ENCODE peak calls at places on chromosomes 16 and 17, in four cellular contexts. One of them, this sample, is unnamed.

GRCh38 chr16:87701505-87701921 is 64.3 kb downstream of the KLHDC4 start:
- DNase-seq in WTC11: no peak
- DNase-seq in HepG2: no peak
- DNase-seq in K562: no peak
- DNase-seq in this sample: no peak

GRCh38 chr16:23491490-23492391 is 18.6 kb downstream of the GGA2 start:
- DNase-seq in WTC11: no peak
- DNase-seq in HepG2: no peak
- DNase-seq in K562: no peak
- DNase-seq in this sample: no peak

GRCh38 chr16:7090628-7091115 is 242.0 kb upstream of the RBFOX1 start:
- DNase-seq in WTC11: no peak
- DNase-seq in HepG2: no peak
- DNase-seq in K562: no peak
- DNase-seq in this sample: no peak

GRCh38 chr17:37714897-37715296 is 30.0 kb downstream of the HNF1B start:
- DNase-seq in WTC11: no peak
- DNase-seq in HepG2: no peak
- DNase-seq in K562: no peak
- DNase-seq in this sample: no peak

GRCh38 chr17:18261146-18261515 is 669 bp downstream of the MIEF2 start:
- DNase-seq in WTC11: no peak
- DNase-seq in HepG2: peak; percentile 24
- DNase-seq in K562: peak; percentile 42
- DNase-seq in this sample: peak; percentile 27

GRCh38 chr16:81511371-81511770 is 66.8 kb downstream of the CMIP start:
- DNase-seq in WTC11: no peak
- DNase-seq in HepG2: peak; percentile 86
- DNase-seq in K562: no peak
- DNase-seq in this sample: no peak

GRCh38 chr16:21554795-21555585 is 44.4 kb upstream of the METTL9 start:
- DNase-seq in WTC11: peak; percentile 88
- DNase-seq in HepG2: peak; percentile 83
- DNase-seq in K562: peak; percentile 89
- DNase-seq in this sample: peak; percentile 90

GRCh38 chr16:71846443-71846842 is 667 bp downstream of the ATXN1L start:
- DNase-seq in WTC11: peak; percentile 21
- DNase-seq in HepG2: no peak
- DNase-seq in K562: no peak
- DNase-seq in this sample: peak; percentile 20

GRCh38 chr17:77637807-77638182 is 320.7 kb upstream of the TNRC6C start:
- DNase-seq in WTC11: peak; percentile 42
- DNase-seq in HepG2: no peak
- DNase-seq in K562: no peak
- DNase-seq in this sample: no peak

GRCh38 chr17:9212376-9213310 is 191.3 kb downstream of the NTN1 start:
- DNase-seq in WTC11: no peak
- DNase-seq in HepG2: no peak
- DNase-seq in K562: no peak
- DNase-seq in this sample: no peak

GRCh38 chr16:24717411-24717810 is 12.0 kb upstream of the TNRC6A start:
- DNase-seq in WTC11: no peak
- DNase-seq in HepG2: no peak
- DNase-seq in K562: no peak
- DNase-seq in this sample: no peak

GRCh38 chr16:85554114-85554790 is 58.9 kb upstream of the GSE1 start:
- DNase-seq in WTC11: no peak
- DNase-seq in HepG2: peak; percentile 56
- DNase-seq in K562: peak; percentile 89
- DNase-seq in this sample: peak; percentile 57

GRCh38 chr17:80791758-80792284 is 199.8 kb upstream of the CHMP6 start:
- DNase-seq in WTC11: no peak
- DNase-seq in HepG2: peak; percentile 85
- DNase-seq in K562: peak; percentile 72
- DNase-seq in this sample: no peak
- TF ChIP-seq ELF4 in WTC11: no peak
- TF ChIP-seq ELF4 in HepG2: no peak
- TF ChIP-seq ELF4 in K562: no peak
- TF ChIP-seq ELF4 in this sample: no peak

GRCh38 chr17:48429638-48430586 is at the start of gene SKAP1:
- DNase-seq in WTC11: peak; percentile 68
- DNase-seq in HepG2: no peak
- DNase-seq in K562: no peak
- DNase-seq in this sample: no peak
- TF ChIP-seq SP1 in WTC11: no peak
- TF ChIP-seq SP1 in HepG2: no peak
- TF ChIP-seq SP1 in K562: no peak
- TF ChIP-seq SP1 in this sample: no peak

DNA sequence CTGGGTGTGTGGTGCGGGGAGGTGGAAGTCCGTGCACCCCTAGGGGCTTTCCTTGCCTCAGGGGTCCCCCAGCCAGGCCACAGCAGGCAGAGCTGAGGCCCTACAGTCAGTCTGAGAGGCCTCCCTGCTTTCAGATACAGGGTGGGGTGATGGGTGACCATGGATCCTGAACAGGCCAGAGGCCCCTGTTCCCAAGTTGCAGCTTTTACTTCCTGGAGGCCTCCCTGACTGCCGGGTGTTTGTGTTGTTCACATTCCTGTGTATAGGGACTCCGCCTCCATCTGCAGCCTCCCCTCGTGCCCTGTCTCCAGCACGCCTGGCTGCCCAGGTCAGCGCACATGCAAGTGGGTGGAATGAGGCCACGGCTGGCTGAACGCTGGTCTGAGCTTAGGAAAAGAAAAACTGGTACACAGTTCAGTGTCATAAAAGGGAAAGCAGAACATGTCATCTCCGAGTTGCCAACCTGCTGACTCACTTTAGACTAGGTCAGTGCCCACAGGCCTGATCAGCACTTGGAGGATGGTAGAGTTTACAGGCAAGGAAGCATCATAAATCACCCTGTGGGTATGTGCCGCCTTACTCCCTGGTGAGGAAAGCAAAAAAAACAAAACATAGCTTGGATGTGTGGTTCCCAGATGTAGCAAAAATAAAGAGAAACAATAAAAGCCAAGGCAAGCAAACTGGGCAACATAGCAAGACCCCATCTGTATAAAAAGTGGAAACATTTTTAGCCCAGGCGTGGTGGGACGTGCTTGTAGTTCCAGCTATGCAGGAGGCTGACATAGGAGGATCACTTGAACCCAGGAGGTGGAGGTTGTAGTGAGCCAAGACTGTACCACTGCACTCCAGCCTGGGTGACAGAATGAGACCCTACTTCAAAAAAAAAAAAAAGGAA is 6.2 kb upstream of the SLC7A6 start:
- DNase-seq in WTC11: no peak
- DNase-seq in HepG2: peak; percentile 95
- DNase-seq in K562: no peak
- DNase-seq in this sample: no peak
- TF ChIP-seq ELF4 in WTC11: no peak
- TF ChIP-seq ELF4 in HepG2: no peak
- TF ChIP-seq ELF4 in K562: no peak
- TF ChIP-seq ELF4 in this sample: no peak

GRCh38 chr16:89452925-89453324 is 37.4 kb downstream of the ANKRD11 start:
- DNase-seq in WTC11: no peak
- DNase-seq in HepG2: no peak
- DNase-seq in K562: no peak
- DNase-seq in this sample: no peak

GRCh38 chr16:89455178-89455577 is 35.2 kb downstream of the ANKRD11 start:
- DNase-seq in WTC11: no peak
- DNase-seq in HepG2: no peak
- DNase-seq in K562: no peak
- DNase-seq in this sample: no peak

GRCh38 chr16:89455692-89456091 is 34.7 kb downstream of the ANKRD11 start:
- DNase-seq in WTC11: no peak
- DNase-seq in HepG2: no peak
- DNase-seq in K562: no peak
- DNase-seq in this sample: no peak

GRCh38 chr16:89452241-89452640 is 38.1 kb downstream of the ANKRD11 start:
- DNase-seq in WTC11: no peak
- DNase-seq in HepG2: no peak
- DNase-seq in K562: no peak
- DNase-seq in this sample: no peak

GRCh38 chr16:89453662-89454321 is 36.6 kb downstream of the ANKRD11 start:
- DNase-seq in WTC11: no peak
- DNase-seq in HepG2: no peak
- DNase-seq in K562: peak; percentile 45
- DNase-seq in this sample: peak; percentile 41
- TF ChIP-seq SP1 in WTC11: no peak
- TF ChIP-seq SP1 in HepG2: no peak
- TF ChIP-seq SP1 in K562: no peak
- TF ChIP-seq SP1 in this sample: no peak

GRCh38 chr17:74478369-74479100 is 12.1 kb downstream of the CD300A start:
- DNase-seq in WTC11: no peak
- DNase-seq in HepG2: no peak
- DNase-seq in K562: no peak
- DNase-seq in this sample: no peak
- TF ChIP-seq ELF4 in WTC11: no peak
- TF ChIP-seq ELF4 in HepG2: no peak
- TF ChIP-seq ELF4 in K562: no peak
- TF ChIP-seq ELF4 in this sample: no peak

DNA sequence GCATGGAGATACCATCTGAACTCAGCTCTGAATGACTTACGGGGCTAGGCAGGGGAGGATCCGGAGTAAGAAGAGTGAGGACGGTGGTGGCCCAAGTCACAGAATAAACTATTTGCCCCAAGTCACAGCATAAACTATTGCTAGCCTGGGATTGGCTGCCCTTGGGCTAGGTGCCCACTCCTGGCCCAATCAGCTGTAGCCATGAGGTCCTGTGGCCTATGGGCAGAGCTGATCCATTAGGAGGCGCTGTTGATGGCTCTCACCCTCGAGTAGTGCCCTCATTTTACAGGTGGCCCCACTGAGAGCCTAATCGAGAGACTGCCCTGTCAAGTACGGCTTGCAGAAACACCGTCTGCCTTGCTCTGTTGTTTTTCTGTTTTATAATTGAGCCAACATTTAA is 62.3 kb upstream of the ZNF423 start:
- DNase-seq in WTC11: peak; percentile 34
- DNase-seq in HepG2: no peak
- DNase-seq in K562: peak; percentile 58
- DNase-seq in this sample: no peak
- TF ChIP-seq SP1 in WTC11: no peak
- TF ChIP-seq SP1 in HepG2: no peak
- TF ChIP-seq SP1 in K562: no peak
- TF ChIP-seq SP1 in this sample: no peak

GRCh38 chr17:35374766-35375344 is 1.4 kb upstream of the SLFN11 start:
- DNase-seq in WTC11: no peak
- DNase-seq in HepG2: no peak
- DNase-seq in K562: no peak
- DNase-seq in this sample: no peak

GRCh38 chr17:35373532-35373983 is at the start of gene SLFN11:
- DNase-seq in WTC11: no peak
- DNase-seq in HepG2: no peak
- DNase-seq in K562: peak; percentile 18
- DNase-seq in this sample: no peak

GRCh38 chr17:35371934-35372333 is 1.5 kb downstream of the SLFN11 start:
- DNase-seq in WTC11: no peak
- DNase-seq in HepG2: no peak
- DNase-seq in K562: no peak
- DNase-seq in this sample: no peak

GRCh38 chr17:35373984-35374765 is 754 bp upstream of the SLFN11 start:
- DNase-seq in WTC11: peak; percentile 41
- DNase-seq in HepG2: no peak
- DNase-seq in K562: no peak
- DNase-seq in this sample: no peak

GRCh38 chr17:35372846-35373531 is 432 bp downstream of the SLFN11 start:
- DNase-seq in WTC11: peak; percentile 46
- DNase-seq in HepG2: no peak
- DNase-seq in K562: no peak
- DNase-seq in this sample: no peak
- TF ChIP-seq ELF4 in WTC11: no peak
- TF ChIP-seq ELF4 in HepG2: no peak
- TF ChIP-seq ELF4 in K562: no peak
- TF ChIP-seq ELF4 in this sample: no peak

DNA sequence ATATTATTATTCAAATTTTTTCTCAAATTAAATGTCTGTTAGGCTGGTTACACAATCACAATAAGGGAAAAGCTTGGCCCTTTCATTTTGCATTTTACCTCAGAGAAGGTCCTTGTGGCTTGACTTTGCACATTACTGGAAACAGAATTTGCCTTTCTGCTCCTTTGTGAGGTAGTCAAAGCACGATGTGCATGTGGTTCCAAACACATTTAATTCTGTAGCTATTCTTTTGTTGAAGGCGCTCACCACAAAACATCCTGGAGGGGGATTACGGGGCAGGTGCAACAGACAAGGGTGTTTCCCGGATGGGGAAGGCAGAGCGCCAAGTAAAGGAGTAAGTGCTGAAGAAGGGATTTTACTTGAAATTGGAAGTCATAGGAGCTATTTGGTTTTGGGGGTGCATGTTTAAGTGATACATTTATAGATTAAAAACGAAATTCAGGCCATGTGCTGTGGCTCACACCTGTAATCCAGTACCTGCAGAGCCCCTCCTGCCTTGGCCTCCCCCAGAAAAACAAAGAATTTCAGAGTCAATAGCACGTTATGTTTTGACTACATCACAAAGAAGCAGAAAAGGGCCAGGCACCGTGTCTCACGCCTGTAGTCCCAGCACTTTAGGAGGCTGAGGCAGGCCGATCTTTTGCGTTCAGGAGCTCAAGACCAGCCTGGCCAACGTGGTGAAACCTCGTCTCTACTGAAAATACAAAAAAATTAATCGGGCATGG is 31.2 kb upstream of the TENT4B start:
- DNase-seq in WTC11: no peak
- DNase-seq in HepG2: no peak
- DNase-seq in K562: no peak
- DNase-seq in this sample: no peak
- TF ChIP-seq SP1 in WTC11: no peak
- TF ChIP-seq SP1 in HepG2: no peak
- TF ChIP-seq SP1 in K562: no peak
- TF ChIP-seq SP1 in this sample: no peak